ENCODE peak calls at places on chromosomes 1 and 21, in five cellular contexts. Q is tibial nerve; I is mesenchymal stem cell; D is naive thymus-derived CD4-positive, alpha-beta T cell; P is brain microvascular endothelial cell. J is an unnamed sample.

GRCh38 chr1:914891-915280 is 8.8 kb upstream of the SAMD11 start:
- DNase-seq in Q (no peak), I (no peak), D (no peak), P (no peak), J (no peak)

GRCh38 chr1:162248854-162249535 is 127.7 kb downstream of the SPATA46 start:
- DNase-seq in Q (no peak), I (no peak), D (no peak), P (peak), J (no peak)

GRCh38 chr21:36700295-36700960 is 1.5 kb downstream of the SIM2 start:
- DNase-seq in Q (no peak), I (no peak), D (no peak), P (no peak), J (no peak)

GRCh38 chr1:223331929-223332328 is 32.0 kb downstream of the SUSD4 start:
- DNase-seq in Q (no peak), I (no peak), D (no peak), P (peak), J (no peak)

GRCh38 chr1:116900471-116901365 is 9.0 kb upstream of the PTGFRN start:
- DNase-seq in Q (no peak), I (no peak), D (no peak), P (no peak), J (no peak)

GRCh38 chr1:215631040-215631439 is 63.9 kb downstream of the KCTD3 start:
- DNase-seq in Q (no peak), I (no peak), D (no peak), P (no peak), J (no peak)

GRCh38 chr21:28447453-28447852 is 545.2 kb downstream of the LTN1 start:
- DNase-seq in Q (no peak), I (no peak), D (no peak), P (peak), J (no peak)

GRCh38 chr1:34705077-34705476 is 49.8 kb upstream of the GJB5 start:
- DNase-seq in Q (no peak), I (no peak), D (no peak), P (no peak), J (no peak)

GRCh38 chr1:172585861-172586260 is 52.9 kb downstream of the SUCO start:
- DNase-seq in Q (no peak), I (no peak), D (no peak), P (no peak), J (no peak)

GRCh38 chr1:167126317-167126716 is 32.4 kb downstream of the STYXL2 start:
- DNase-seq in Q (no peak), I (no peak), D (no peak), P (no peak), J (peak)

GRCh38 chr1:1090424-1091343 is 16.6 kb upstream of the RNF223 start:
- DNase-seq in Q (no peak), I (no peak), D (no peak), P (no peak), J (no peak)

GRCh38 chr1:115879977-115880376 is 39.1 kb upstream of the NHLH2 start:
- DNase-seq in Q (no peak), I (no peak), D (no peak), P (no peak), J (no peak)

GRCh38 chr1:65949230-65949626 is 156.5 kb downstream of the PDE4B start:
- DNase-seq in Q (peak), I (peak), D (no peak), P (no peak), J (no peak)

GRCh38 chr1:22787636-22788035 is 77.0 kb downstream of the EPHB2 start:
- DNase-seq in Q (no peak), I (no peak), D (no peak), P (no peak), J (no peak)

GRCh38 chr1:221919743-221920142 is 177.9 kb upstream of the DUSP10 start:
- DNase-seq in Q (no peak), I (no peak), D (no peak), P (no peak), J (no peak)

GRCh38 chr21:35491920-35492678 is 443.0 kb upstream of the RUNX1 start:
- DNase-seq in Q (no peak), I (no peak), D (no peak), P (no peak), J (peak)

GRCh38 chr1:157279157-157280140 is 141.3 kb upstream of the ETV3 start:
- DNase-seq in Q (no peak), I (no peak), D (no peak), P (no peak), J (peak)

GRCh38 chr1:158362941-158363340 is 9.2 kb downstream of the CD1E start:
- DNase-seq in Q (no peak), I (no peak), D (no peak), P (no peak), J (no peak)

GRCh38 chr1:153678519-153679336 is at the start of gene NPR1:
- DNase-seq in Q (peak), I (peak), D (peak), P (no peak), J (no peak)

GRCh38 chr1:209890606-209891330 is 47.2 kb upstream of the SYT14 start:
- DNase-seq in Q (no peak), I (no peak), D (no peak), P (no peak), J (peak)

GRCh38 chr1:170856455-170856854 is 78.9 kb upstream of the MROH9 start:
- DNase-seq in Q (no peak), I (no peak), D (no peak), P (no peak), J (no peak)

GRCh38 chr1:184062640-184063280 is 11.2 kb downstream of the TSEN15 start:
- DNase-seq in Q (no peak), I (no peak), D (no peak), P (no peak), J (no peak)

GRCh38 chr1:94827434-94827833 is 7.3 kb downstream of the SLC44A3 start:
- DNase-seq in Q (no peak), I (no peak), D (no peak), P (no peak), J (peak)

GRCh38 chr1:178580876-178581275 is 68.0 kb downstream of the TEX35 start:
- DNase-seq in Q (no peak), I (no peak), D (no peak), P (no peak), J (no peak)

GRCh38 chr1:27650527-27651175 is 15.7 kb upstream of the FGR start:
- DNase-seq in Q (no peak), I (peak), D (no peak), P (peak), J (no peak)

GRCh38 chr1:82279241-82279640 is 478.5 kb downstream of the ADGRL2 start:
- DNase-seq in Q (no peak), I (no peak), D (no peak), P (no peak), J (no peak)

GRCh38 chr1:235108185-235108593 is 20.4 kb downstream of the TOMM20 start:
- DNase-seq in Q (no peak), I (no peak), D (no peak), P (no peak), J (no peak)

GRCh38 chr1:91585982-91586381 is 85.3 kb downstream of the CDC7 start:
- DNase-seq in Q (no peak), I (no peak), D (no peak), P (no peak), J (no peak)

GRCh38 chr1:2611034-2611501 is 21.7 kb downstream of the MMEL1 start:
- DNase-seq in Q (no peak), I (no peak), D (no peak), P (no peak), J (no peak)

GRCh38 chr1:8094481-8095241 is 68.6 kb upstream of the ERRFI1 start:
- DNase-seq in Q (no peak), I (peak), D (no peak), P (peak), J (no peak)

GRCh38 chr1:8097908-8098307 is 71.8 kb upstream of the ERRFI1 start:
- DNase-seq in Q (no peak), I (no peak), D (no peak), P (no peak), J (no peak)

GRCh38 chr1:8095584-8095983 is 69.5 kb upstream of the ERRFI1 start:
- DNase-seq in Q (no peak), I (peak), D (no peak), P (no peak), J (no peak)

GRCh38 chr1:8096105-8097011 is 70.2 kb upstream of the ERRFI1 start:
- DNase-seq in Q (no peak), I (peak), D (no peak), P (no peak), J (no peak)

DNA sequence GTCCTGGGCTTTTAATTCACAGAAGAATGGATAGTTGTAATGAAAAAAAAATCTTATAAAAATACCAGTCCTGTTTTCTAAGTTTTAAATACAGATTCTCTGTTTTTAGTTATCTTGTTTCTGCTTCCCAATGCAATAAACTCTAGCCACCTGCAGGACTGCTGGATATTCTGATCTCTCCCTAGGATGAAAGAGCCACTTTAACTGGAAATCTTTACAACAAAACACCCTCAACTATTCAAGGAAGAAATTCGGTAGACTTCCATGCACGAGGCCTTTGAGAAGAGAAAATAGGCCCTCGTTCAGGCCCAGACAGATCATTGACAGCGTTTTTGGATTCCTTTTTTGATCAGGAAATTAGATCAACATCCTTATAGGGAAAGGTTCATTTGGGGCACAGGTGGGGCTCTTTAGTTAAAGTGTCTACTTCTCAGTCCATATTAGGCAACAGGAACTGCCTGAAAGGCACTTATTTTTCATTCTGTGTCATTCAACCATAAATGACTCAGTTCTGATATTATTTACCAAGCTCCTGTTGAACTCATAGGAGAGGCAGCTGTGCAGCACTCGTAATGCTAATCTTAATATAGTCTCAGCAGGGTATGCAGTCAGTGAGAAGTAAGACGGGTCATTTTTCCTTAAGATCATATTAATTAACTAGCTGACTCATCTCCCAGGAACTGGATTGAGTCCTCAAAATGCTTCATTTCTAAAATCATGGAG is 71.1 kb upstream of the ERRFI1 start:
- DNase-seq in Q (no peak), I (peak), D (no peak), P (peak), J (no peak)
- H3K4me3 ChIP-seq in Q (no peak), I (no peak), D (no peak), P (no peak), J (no peak)

GRCh38 chr1:81228926-81229325 is 571.8 kb upstream of the ADGRL2 start:
- DNase-seq in Q (no peak), I (no peak), D (no peak), P (no peak), J (no peak)
- H3K27ac ChIP-seq in Q (no peak), I (no peak), D (no peak), P (no peak), J (no peak)

GRCh38 chr1:31153423-31153822 is 86.3 kb downstream of the NKAIN1 start:
- DNase-seq in Q (no peak), I (no peak), D (no peak), P (no peak), J (no peak)

GRCh38 chr1:31154000-31154631 is 85.6 kb downstream of the NKAIN1 start:
- DNase-seq in Q (no peak), I (no peak), D (no peak), P (no peak), J (no peak)

GRCh38 chr1:31155216-31155806 is 84.4 kb downstream of the NKAIN1 start:
- DNase-seq in Q (no peak), I (peak), D (peak), P (peak), J (no peak)

GRCh38 chr1:31152181-31152768 is 86.8 kb upstream of the PUM1 start:
- DNase-seq in Q (no peak), I (peak), D (no peak), P (peak), J (no peak)

GRCh38 chr1:31154632-31155215 is 85.0 kb downstream of the NKAIN1 start:
- DNase-seq in Q (peak), I (peak), D (peak), P (peak), J (peak)
- H3K4me3 ChIP-seq in Q (peak), I (peak), D (peak), P (peak), J (peak)

GRCh38 chr1:200890027-200890426 is 4.7 kb upstream of the INAVA start:
- DNase-seq in Q (no peak), I (no peak), D (no peak), P (no peak), J (no peak)

GRCh38 chr1:200892546-200892945 is 2.2 kb upstream of the INAVA start:
- DNase-seq in Q (no peak), I (no peak), D (no peak), P (no peak), J (no peak)

GRCh38 chr1:200889571-200889970 is 5.1 kb upstream of the INAVA start:
- DNase-seq in Q (no peak), I (no peak), D (no peak), P (no peak), J (no peak)

GRCh38 chr1:200891774-200892157 is 2.9 kb upstream of the INAVA start:
- DNase-seq in Q (no peak), I (no peak), D (no peak), P (no peak), J (no peak)

GRCh38 chr1:200890818-200891773 is 3.6 kb upstream of the INAVA start:
- DNase-seq in Q (no peak), I (peak), D (no peak), P (peak), J (no peak)
- H3K27ac ChIP-seq in Q (no peak), I (peak), D (no peak), P (no peak), J (no peak)

DNA sequence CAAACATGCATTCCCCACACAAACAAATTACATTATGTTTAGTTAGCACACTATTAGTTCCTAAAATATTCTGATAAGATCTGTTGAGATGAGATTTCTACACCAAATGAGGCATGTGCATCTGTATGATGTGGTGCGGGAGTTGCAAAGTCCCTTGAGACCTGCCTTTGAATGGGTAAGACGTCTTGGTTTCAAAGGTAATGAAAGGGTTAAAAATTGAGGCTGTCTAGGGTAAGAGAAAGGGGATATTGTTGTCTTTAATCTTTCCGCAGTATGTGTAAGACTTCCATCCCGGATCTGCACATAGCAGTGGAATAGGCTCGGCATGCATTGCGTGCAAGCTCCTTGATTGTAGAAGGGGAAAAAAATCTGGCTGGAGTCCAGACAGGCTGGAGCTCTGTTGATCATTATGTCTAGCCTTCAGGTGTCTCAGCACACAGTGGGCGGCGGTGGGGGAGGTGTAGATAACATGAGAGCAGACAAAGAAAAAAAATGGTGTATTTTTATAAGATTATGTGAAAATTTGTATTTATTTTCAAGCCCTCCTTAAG is 296.6 kb downstream of the PTPRC start:
- DNase-seq in Q (peak), I (peak), D (peak), P (peak), J (no peak)
- H3K4me3 ChIP-seq in Q (peak), I (peak), D (peak), P (peak), J (peak)

GRCh38 chr1:236705771-236706565 is 19.7 kb downstream of the ACTN2 start:
- DNase-seq in Q (no peak), I (peak), D (no peak), P (no peak), J (no peak)

GRCh38 chr1:236701782-236702181 is 15.5 kb downstream of the ACTN2 start:
- DNase-seq in Q (no peak), I (no peak), D (no peak), P (no peak), J (no peak)

GRCh38 chr1:236700903-236701302 is 14.6 kb downstream of the ACTN2 start:
- DNase-seq in Q (no peak), I (no peak), D (no peak), P (no peak), J (no peak)

GRCh38 chr1:236699366-236699765 is 13.1 kb downstream of the ACTN2 start:
- DNase-seq in Q (no peak), I (no peak), D (no peak), P (peak), J (peak)

DNA sequence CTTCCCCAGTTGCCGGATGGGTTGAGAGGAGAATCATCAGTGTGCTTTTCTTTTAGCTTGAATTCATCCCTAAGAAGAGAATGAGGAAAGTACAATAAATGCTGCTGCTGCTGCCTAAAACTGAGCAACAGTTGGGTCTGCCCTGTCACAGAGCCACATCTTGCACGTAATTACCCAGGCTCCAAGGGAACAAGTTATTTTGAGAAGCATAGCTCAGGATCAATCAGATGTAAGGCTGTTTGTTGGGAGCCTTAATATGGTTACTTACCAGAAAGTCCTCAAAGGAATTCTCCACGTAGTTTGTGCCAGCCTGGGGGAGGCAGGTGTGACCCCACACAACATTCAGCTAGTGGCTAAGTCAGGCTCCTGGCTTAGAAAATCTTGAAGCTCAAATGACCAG is 16.7 kb downstream of the ACTN2 start:
- DNase-seq in Q (no peak), I (no peak), D (no peak), P (no peak), J (peak)
- H3K27ac ChIP-seq in Q (no peak), I (no peak), D (no peak), P (no peak), J (no peak)

GRCh38 chr1:109466440-109467300 is at the start of gene SYPL2:
- DNase-seq in Q (peak), I (peak), D (no peak), P (no peak), J (no peak)

GRCh38 chr1:109468903-109469302 is 2.6 kb downstream of the SYPL2 start:
- DNase-seq in Q (no peak), I (no peak), D (no peak), P (no peak), J (no peak)

GRCh38 chr1:109466100-109466439 is 276 bp upstream of the SYPL2 start:
- DNase-seq in Q (no peak), I (no peak), D (no peak), P (no peak), J (no peak)

GRCh38 chr1:109470245-109470644 is 3.9 kb downstream of the SYPL2 start:
- DNase-seq in Q (no peak), I (no peak), D (no peak), P (no peak), J (no peak)

GRCh38 chr1:109467301-109467777 is 993 bp downstream of the SYPL2 start:
- DNase-seq in Q (no peak), I (no peak), D (no peak), P (no peak), J (no peak)
- H3K4me3 ChIP-seq in Q (peak), I (peak), D (no peak), P (no peak), J (peak)

GRCh38 chr1:164796916-164797315 is 237.9 kb downstream of the PBX1 start:
- DNase-seq in Q (no peak), I (no peak), D (no peak), P (no peak), J (no peak)
- H3K27ac ChIP-seq in Q (no peak), I (no peak), D (no peak), P (no peak), J (peak)